ENCODE peak calls at places on chromosome X, in seven cellular contexts. E is OCI-LY7, P is PC-3, U is K562, N is HCT116, Y is GM23338, M is MM.1S. Q is an unnamed sample. For H3K4me1, H3K36me3 and H3K79me2, the result is how much of the 10 kb centered on the place peaks cover.

GRCh38 chrX:137747231-137747630 is 181.3 kb downstream of the ZIC3 start:
- DNase-seq in E (no peak), P (no peak), U (no peak), N (no peak), Y (peak), M (no peak), Q (no peak)

GRCh38 chrX:101108293-101108692 is 10.3 kb downstream of the CENPI start:
- DNase-seq in E (no peak), P (no peak), U (no peak), N (no peak), Y (no peak), M (no peak), Q (no peak)

GRCh38 chrX:144335402-144335801 is 451.5 kb downstream of the UBE2NL start:
- DNase-seq in E (no peak), P (peak), U (no peak), N (no peak), Y (no peak), M (no peak), Q (no peak)

GRCh38 chrX:136321532-136321931 is 20.8 kb downstream of the ADGRG4 start:
- DNase-seq in E (no peak), P (no peak), U (no peak), N (no peak), Y (no peak), M (no peak), Q (no peak)

GRCh38 chrX:73262991-73263390 is 48.3 kb upstream of the NAP1L2 start:
- DNase-seq in E (peak), P (peak), U (peak), N (peak), Y (peak), M (peak), Q (no peak)

GRCh38 chrX:2351999-2352995 is 148.5 kb downstream of the DHRSX start:
- DNase-seq in E (no peak), P (peak), U (peak), N (no peak), Y (no peak), M (no peak), Q (no peak)

GRCh38 chrX:9873952-9874351 is 87.7 kb downstream of the SHROOM2 start:
- DNase-seq in E (peak), P (peak), U (peak), N (peak), Y (peak), M (peak), Q (peak)

GRCh38 chrX:10110984-10111363 is 45.8 kb upstream of the CLCN4 start:
- DNase-seq in E (no peak), P (no peak), U (no peak), N (no peak), Y (no peak), M (peak), Q (no peak)

GRCh38 chrX:153750126-153750774 is 13.8 kb upstream of the PLXNB3 start:
- DNase-seq in E (no peak), P (no peak), U (no peak), N (no peak), Y (no peak), M (no peak), Q (no peak)

GRCh38 chrX:135740683-135741149 is 27.3 kb downstream of the CT45A3 start:
- DNase-seq in E (peak), P (peak), U (peak), N (peak), Y (peak), M (peak), Q (peak)

GRCh38 chrX:150902434-150903109 is 4.1 kb upstream of the CD99L2 start:
- DNase-seq in E (no peak), P (no peak), U (no peak), N (no peak), Y (peak), M (no peak), Q (no peak)

GRCh38 chrX:6644411-6644810 is 109.5 kb upstream of the VCX3A start:
- DNase-seq in E (peak), P (peak), U (peak), N (no peak), Y (peak), M (no peak), Q (no peak)

GRCh38 chrX:10387011-10387410 is 230.2 kb downstream of the CLCN4 start:
- DNase-seq in E (no peak), P (peak), U (no peak), N (no peak), Y (no peak), M (no peak), Q (no peak)

DNA sequence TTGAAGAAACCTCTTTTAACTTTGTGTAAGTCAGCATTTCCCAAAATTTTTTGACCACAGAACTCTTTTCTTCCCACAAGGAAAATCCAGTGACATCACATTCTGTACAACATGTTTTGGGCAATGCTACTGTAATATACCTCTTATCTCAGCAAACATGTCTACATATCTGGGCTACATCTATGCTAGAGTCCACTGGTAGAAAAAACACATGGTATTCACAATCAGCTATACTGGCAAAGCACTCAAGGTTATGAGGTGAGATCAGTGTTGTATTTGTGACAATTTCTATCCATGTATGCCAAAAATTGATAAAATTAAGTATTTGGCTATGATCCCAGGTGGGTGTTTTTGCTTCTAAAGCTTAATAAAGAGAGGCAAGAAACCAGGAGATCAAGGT is 98.0 kb downstream of the ATP11C start:
- DNase-seq in E (no peak), P (no peak), U (no peak), N (no peak), Y (no peak), M (no peak), Q (no peak)
- H3K4me1 ChIP-seq in E (under half), P (under half), U (under half), N (under half), Y (under half), M (under half), Q (under half)

GRCh38 chrX:85897376-85898110 is 149.8 kb downstream of the CHM start:
- DNase-seq in E (no peak), P (no peak), U (peak), N (no peak), Y (no peak), M (no peak), Q (no peak)
- H3K36me3 ChIP-seq in E (under half), P (under half), U (under half), N (under half), Y (under half), M (under half), Q (under half)

DNA sequence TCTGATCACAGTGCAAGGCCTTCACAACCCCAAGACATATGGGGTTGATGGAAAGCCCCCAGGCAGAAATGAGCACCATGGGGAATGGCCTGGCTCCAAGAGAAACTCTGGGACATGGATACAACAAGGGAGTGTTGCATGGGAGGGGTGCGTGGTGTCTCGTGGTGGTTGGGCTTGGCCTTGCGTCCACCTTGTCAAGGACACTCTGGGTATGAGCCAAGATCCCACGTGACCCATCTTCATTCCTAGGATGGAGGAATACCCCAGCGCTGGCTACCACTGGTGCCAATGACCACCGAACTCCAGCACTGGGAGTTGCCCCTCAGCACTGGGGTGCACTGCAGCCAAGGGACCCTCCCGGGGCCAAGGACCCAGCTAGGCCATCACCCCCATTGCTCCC is 267.5 kb upstream of the AGTR2 start:
- DNase-seq in E (no peak), P (no peak), U (no peak), N (no peak), Y (no peak), M (no peak), Q (no peak)
- H3K79me2 ChIP-seq in E (under half), P (under half), U (under half), N (under half), Y (under half), M (under half), Q (under half)

GRCh38 chrX:38806054-38806389 is 4.8 kb downstream of the MID1IP1 start:
- DNase-seq in E (peak), P (no peak), U (peak), N (no peak), Y (no peak), M (no peak), Q (no peak)

GRCh38 chrX:38806875-38807601 is 5.8 kb downstream of the MID1IP1 start:
- DNase-seq in E (peak), P (no peak), U (peak), N (no peak), Y (peak), M (no peak), Q (no peak)

GRCh38 chrX:38804481-38805293 is 3.4 kb downstream of the MID1IP1 start:
- DNase-seq in E (peak), P (peak), U (peak), N (no peak), Y (peak), M (peak), Q (peak)

GRCh38 chrX:38805294-38806053 is 4.2 kb downstream of the MID1IP1 start:
- DNase-seq in E (peak), P (peak), U (peak), N (no peak), Y (peak), M (peak), Q (peak)

DNA sequence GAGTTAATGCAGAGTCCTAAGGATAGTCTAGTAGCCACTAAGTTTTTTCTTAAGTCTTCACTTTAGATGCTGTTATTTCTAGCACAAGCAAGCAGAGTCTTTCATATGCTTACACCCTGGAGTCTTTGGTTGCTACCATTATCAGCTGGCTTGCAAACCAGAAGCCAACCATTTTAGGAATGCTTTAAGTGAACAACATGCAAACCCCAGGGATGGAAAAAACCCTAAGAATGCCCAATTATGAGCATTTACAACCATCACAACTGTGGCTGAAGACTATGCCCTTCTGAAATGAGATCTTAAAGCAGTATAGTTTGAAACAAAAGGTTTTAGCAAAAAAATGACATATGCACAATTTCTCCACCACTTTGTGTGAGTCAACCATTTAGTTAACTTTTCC is 6.6 kb downstream of the MID1IP1 start:
- DNase-seq in E (peak), P (no peak), U (peak), N (no peak), Y (peak), M (no peak), Q (no peak)
- H3K4me1 ChIP-seq in E (half or more), P (under half), U (under half), N (under half), Y (under half), M (under half), Q (half or more)

GRCh38 chrX:69069086-69069445 is 96.2 kb downstream of the PJA1 start:
- DNase-seq in E (no peak), P (no peak), U (no peak), N (no peak), Y (no peak), M (no peak), Q (no peak)
- H3K36me3 ChIP-seq in E (under half), P (under half), U (under half), N (under half), Y (under half), M (under half), Q (under half)